ENCODE peak calls at places on chromosomes 4 and X, in four cellular contexts. G, F, O and U are unnamed samples.

GRCh38 chr4:17762705-17763104 is 18.7 kb downstream of the FAM184B start:
- DNase-seq in G (no peak), F (no peak), O (no peak), U (no peak)

GRCh38 chrX:149607699-149608098 is 12.6 kb upstream of the HSFX2 start:
- DNase-seq in G (no peak), F (no peak), O (no peak), U (no peak)

GRCh38 chrX:11430266-11430665 is 137.1 kb downstream of the AMELX start:
- DNase-seq in G (no peak), F (no peak), O (no peak), U (no peak)

GRCh38 chrX:24207826-24208225 is 58.3 kb downstream of the ZFX start:
- DNase-seq in G (no peak), F (no peak), O (no peak), U (no peak)

GRCh38 chrX:109481986-109482385 is at the start of gene GUCY2F:
- DNase-seq in G (no peak), F (no peak), O (no peak), U (no peak)

GRCh38 chr4:65495439-65495838 is 174.8 kb downstream of the EPHA5 start:
- DNase-seq in G (no peak), F (no peak), O (no peak), U (no peak)

GRCh38 chrX:6283826-6284225 is 55.2 kb upstream of the NLGN4X start:
- DNase-seq in G (no peak), F (no peak), O (no peak), U (no peak)

GRCh38 chr4:128388352-128388630 is 100.7 kb upstream of the PGRMC2 start:
- DNase-seq in G (no peak), F (no peak), O (no peak), U (no peak)

GRCh38 chr4:138428611-138429010 is 186.5 kb upstream of the SLC7A11 start:
- DNase-seq in G (no peak), F (no peak), O (no peak), U (no peak)

GRCh38 chr4:92455956-92456355 is 152.2 kb downstream of the GRID2 start:
- DNase-seq in G (no peak), F (no peak), O (no peak), U (no peak)
- H3K4me1 ChIP-seq in G (no peaks in the 10 kb centered on the region), F (no peaks in the 10 kb centered on the region), O (no peaks in the 10 kb centered on the region), U (no peaks in the 10 kb centered on the region)

GRCh38 chr4:139686988-139687387 is 21.4 kb downstream of the MGST2 start:
- DNase-seq in G (no peak), F (no peak), O (no peak), U (no peak)

GRCh38 chr4:139689093-139689722 is 23.6 kb downstream of the MGST2 start:
- DNase-seq in G (no peak), F (no peak), O (no peak), U (no peak)

GRCh38 chr4:139696491-139696890 is 30.9 kb downstream of the MGST2 start:
- DNase-seq in G (no peak), F (no peak), O (no peak), U (no peak)

GRCh38 chr4:139694522-139694921 is 28.9 kb downstream of the MGST2 start:
- DNase-seq in G (no peak), F (no peak), O (no peak), U (no peak)

GRCh38 chr4:139692300-139693012 is 26.8 kb downstream of the MGST2 start:
- DNase-seq in G (no peak), F (no peak), O (no peak), U (no peak)
- TF ChIP-seq EP300 in G (no peak), F (no peak), O (no peak), U (no peak)

GRCh38 chrX:15405846-15406245 is 21.6 kb upstream of the VEGFD start:
- DNase-seq in G (no peak), F (no peak), O (no peak), U (no peak)

GRCh38 chrX:15410430-15410829 is 26.2 kb upstream of the VEGFD start:
- DNase-seq in G (no peak), F (no peak), O (no peak), U (no peak)

GRCh38 chrX:15399901-15400500 is 15.8 kb upstream of the VEGFD start:
- DNase-seq in G (no peak), F (no peak), O (no peak), U (no peak)

GRCh38 chrX:15401373-15401772 is 17.2 kb upstream of the VEGFD start:
- DNase-seq in G (no peak), F (no peak), O (no peak), U (no peak)

GRCh38 chrX:15404712-15405111 is 20.5 kb upstream of the VEGFD start:
- DNase-seq in G (no peak), F (no peak), O (no peak), U (peak; percentile 9)
- H3K27ac ChIP-seq in G (no peak overlapping the region), F (no peak overlapping the region), O (no peak overlapping the region), U (no peak overlapping the region)

GRCh38 chr4:120207021-120207420 is 140.4 kb upstream of the MAD2L1 start:
- DNase-seq in G (no peak), F (no peak), O (no peak), U (no peak)
- H3K4me1 ChIP-seq in G (no peaks in the 10 kb centered on the region), F (no peaks in the 10 kb centered on the region), O (no peaks in the 10 kb centered on the region), U (no peaks in the 10 kb centered on the region)

GRCh38 chr4:163273203-163273602 is 59.2 kb downstream of the NPY1R start:
- DNase-seq in G (no peak), F (no peak), O (no peak), U (no peak)
- TF ChIP-seq EP300 in G (no peak), F (no peak), O (no peak), U (no peak)